ENCODE peak calls at places on chromosomes 2 and 18, in four cellular contexts. One of them, this sample, is unnamed.

GRCh38 chr2:130843321-130843985 is 6.7 kb downstream of the ARHGEF4 start:
- DNase-seq in BJ: no peak
- DNase-seq in mammary epithelial cell: no peak
- DNase-seq in fibroblast of lung: no peak
- DNase-seq in this sample: no peak

GRCh38 chr18:56678836-56679565 is 27.8 kb downstream of the WDR7 start:
- DNase-seq in BJ: no peak
- DNase-seq in mammary epithelial cell: peak
- DNase-seq in fibroblast of lung: peak
- DNase-seq in this sample: no peak

GRCh38 chr2:217899231-217900009 is 103.4 kb downstream of the TNS1 start:
- DNase-seq in BJ: peak
- DNase-seq in mammary epithelial cell: peak
- DNase-seq in fibroblast of lung: peak
- DNase-seq in this sample: peak

GRCh38 chr2:158693476-158693875 is 101.6 kb upstream of the DAPL1 start:
- DNase-seq in BJ: no peak
- DNase-seq in mammary epithelial cell: no peak
- DNase-seq in fibroblast of lung: no peak
- DNase-seq in this sample: no peak

GRCh38 chr2:95333888-95334338 is 36.8 kb downstream of the KCNIP3 start:
- DNase-seq in BJ: peak
- DNase-seq in mammary epithelial cell: peak
- DNase-seq in fibroblast of lung: peak
- DNase-seq in this sample: no peak

GRCh38 chr2:75428060-75428459 is 132.7 kb downstream of the EVA1A start:
- DNase-seq in BJ: no peak
- DNase-seq in mammary epithelial cell: no peak
- DNase-seq in fibroblast of lung: no peak
- DNase-seq in this sample: no peak

GRCh38 chr18:55488473-55488872 is 99.5 kb downstream of the TCF4 start:
- DNase-seq in BJ: no peak
- DNase-seq in mammary epithelial cell: no peak
- DNase-seq in fibroblast of lung: no peak
- DNase-seq in this sample: no peak

GRCh38 chr2:150889141-150889540 is 372.5 kb downstream of the RBM43 start:
- DNase-seq in BJ: peak
- DNase-seq in mammary epithelial cell: no peak
- DNase-seq in fibroblast of lung: peak
- DNase-seq in this sample: peak

GRCh38 chr18:56108486-56109367 is 520.7 kb upstream of the TCF4 start:
- DNase-seq in BJ: no peak
- DNase-seq in mammary epithelial cell: no peak
- DNase-seq in fibroblast of lung: peak
- DNase-seq in this sample: no peak

GRCh38 chr2:11997142-11997541 is 250.7 kb downstream of the LPIN1 start:
- DNase-seq in BJ: no peak
- DNase-seq in mammary epithelial cell: no peak
- DNase-seq in fibroblast of lung: no peak
- DNase-seq in this sample: no peak

GRCh38 chr2:168685619-168686453 is 116.6 kb upstream of the NOSTRIN start:
- DNase-seq in BJ: no peak
- DNase-seq in mammary epithelial cell: no peak
- DNase-seq in fibroblast of lung: peak
- DNase-seq in this sample: no peak

GRCh38 chr2:177984739-177985138 is 87.8 kb downstream of the PDE11A start:
- DNase-seq in BJ: no peak
- DNase-seq in mammary epithelial cell: no peak
- DNase-seq in fibroblast of lung: peak
- DNase-seq in this sample: no peak

GRCh38 chr2:10720983-10721343 is 467 bp upstream of the ATP6V1C2 start:
- DNase-seq in BJ: no peak
- DNase-seq in mammary epithelial cell: no peak
- DNase-seq in fibroblast of lung: no peak
- DNase-seq in this sample: no peak

GRCh38 chr18:49846263-49846662 is 32.9 kb upstream of the ACAA2 start:
- DNase-seq in BJ: peak
- DNase-seq in mammary epithelial cell: no peak
- DNase-seq in fibroblast of lung: peak
- DNase-seq in this sample: peak

GRCh38 chr2:85886585-85886984 is 2.2 kb downstream of the ST3GAL5 start:
- DNase-seq in BJ: peak
- DNase-seq in mammary epithelial cell: peak
- DNase-seq in fibroblast of lung: peak
- DNase-seq in this sample: peak

GRCh38 chr2:100857915-100858314 is 38.0 kb downstream of the NPAS2 start:
- DNase-seq in BJ: peak
- DNase-seq in mammary epithelial cell: no peak
- DNase-seq in fibroblast of lung: peak
- DNase-seq in this sample: peak

GRCh38 chr2:26344581-26345283 is 1.2 kb upstream of the SELENOI start:
- DNase-seq in BJ: no peak
- DNase-seq in mammary epithelial cell: peak
- DNase-seq in fibroblast of lung: peak
- DNase-seq in this sample: no peak
- H3K4me3 ChIP-seq in BJ: peak
- H3K4me3 ChIP-seq in mammary epithelial cell: peak
- H3K4me3 ChIP-seq in fibroblast of lung: peak
- H3K4me3 ChIP-seq in this sample: peak

GRCh38 chr18:78861116-78861515 is 118.5 kb upstream of the SALL3 start:
- DNase-seq in BJ: no peak
- DNase-seq in mammary epithelial cell: no peak
- DNase-seq in fibroblast of lung: no peak
- DNase-seq in this sample: no peak
- TF ChIP-seq CTCF in BJ: no peak
- TF ChIP-seq CTCF in mammary epithelial cell: no peak
- TF ChIP-seq CTCF in fibroblast of lung: no peak
- TF ChIP-seq CTCF in this sample: no peak

DNA sequence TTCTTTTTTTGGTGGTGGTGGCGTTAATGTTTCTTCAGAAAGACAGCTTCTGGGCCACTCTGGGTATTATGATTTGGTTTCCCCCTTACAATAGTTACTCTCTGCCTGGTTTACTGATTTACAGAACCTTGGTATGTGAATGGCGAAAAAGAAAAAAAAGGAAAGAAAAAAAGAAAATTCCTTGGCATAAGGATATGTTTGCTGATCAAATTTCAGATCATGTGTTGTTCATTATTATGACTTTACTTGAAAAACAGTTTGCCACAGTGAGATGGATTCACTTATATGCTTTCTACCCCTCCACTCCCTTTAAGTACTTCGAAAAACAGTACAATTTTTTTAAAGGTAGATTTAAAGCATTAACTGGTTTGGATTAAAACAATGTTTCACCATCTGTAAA is 21.0 kb downstream of the BCL11A start:
- DNase-seq in BJ: no peak
- DNase-seq in mammary epithelial cell: no peak
- DNase-seq in fibroblast of lung: no peak
- DNase-seq in this sample: no peak
- H3K4me3 ChIP-seq in BJ: no peak
- H3K4me3 ChIP-seq in mammary epithelial cell: no peak
- H3K4me3 ChIP-seq in fibroblast of lung: no peak
- H3K4me3 ChIP-seq in this sample: no peak

GRCh38 chr18:23053756-23054457 is 81.4 kb upstream of the CABLES1 start:
- DNase-seq in BJ: no peak
- DNase-seq in mammary epithelial cell: peak
- DNase-seq in fibroblast of lung: peak
- DNase-seq in this sample: peak
- TF ChIP-seq CTCF in BJ: peak
- TF ChIP-seq CTCF in mammary epithelial cell: peak
- TF ChIP-seq CTCF in fibroblast of lung: peak
- TF ChIP-seq CTCF in this sample: peak

DNA sequence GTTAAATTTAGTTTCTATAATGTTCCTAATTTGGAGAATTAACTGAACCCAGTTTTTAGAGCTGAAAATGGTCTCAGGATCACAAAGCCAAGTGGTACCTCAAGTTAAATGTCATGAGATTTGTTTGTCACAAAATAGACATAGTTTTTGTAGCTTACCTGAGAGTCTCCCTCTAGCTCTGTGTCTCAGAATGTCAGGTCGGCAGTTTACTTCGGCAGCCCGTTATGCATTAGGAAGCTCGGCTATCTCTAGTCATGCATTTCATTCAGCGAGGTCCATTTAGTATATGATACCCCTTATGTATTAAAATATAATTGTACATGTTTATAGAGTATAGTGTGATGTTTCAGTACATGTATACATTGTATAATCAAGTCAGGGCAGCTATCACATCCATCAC is 155.6 kb downstream of the EML6 start:
- DNase-seq in BJ: no peak
- DNase-seq in mammary epithelial cell: no peak
- DNase-seq in fibroblast of lung: no peak
- DNase-seq in this sample: no peak
- H3K4me3 ChIP-seq in BJ: no peak
- H3K4me3 ChIP-seq in mammary epithelial cell: no peak
- H3K4me3 ChIP-seq in fibroblast of lung: no peak
- H3K4me3 ChIP-seq in this sample: no peak

This sample was measured in AG09309.